ENCODE peak calls at places on chromosomes 12 and 14, in seven cellular contexts. L, C, F, H, E, X and R are unnamed samples.

GRCh38 chr14:99733551-99734405 is 49.7 kb downstream of the CYP46A1 start:
- DNase-seq in L (no peak), C (no peak), F (no peak), H (no peak), E (no peak), X (no peak), R (no peak)

GRCh38 chr14:21096889-21097615 is 1.4 kb downstream of the ZNF219 start:
- DNase-seq in L (no peak), C (no peak), F (no peak), H (no peak), E (no peak), X (no peak), R (no peak)

GRCh38 chr12:53695148-53696138 is 19.6 kb upstream of the ATP5MC2 start:
- DNase-seq in L (peak; percentile 29), C (no peak), F (peak; percentile 52), H (no peak), E (no peak), X (no peak), R (no peak)

GRCh38 chr12:119681953-119682352 is 14.0 kb downstream of the PRKAB1 start:
- DNase-seq in L (no peak), C (no peak), F (peak; percentile 63), H (no peak), E (peak; percentile 43), X (no peak), R (peak; percentile 24)

GRCh38 chr14:28931999-28932398 is 165.4 kb downstream of the FOXG1 start:
- DNase-seq in L (no peak), C (no peak), F (no peak), H (no peak), E (no peak), X (no peak), R (no peak)

GRCh38 chr12:109530301-109530685 is 43.0 kb downstream of the MMAB start:
- DNase-seq in L (no peak), C (no peak), F (no peak), H (no peak), E (no peak), X (no peak), R (no peak)

GRCh38 chr12:51056242-51056641 is 8.1 kb downstream of the LETMD1 start:
- DNase-seq in L (peak; percentile 21), C (no peak), F (no peak), H (no peak), E (no peak), X (no peak), R (no peak)

GRCh38 chr12:27511031-27511722 is 12.8 kb upstream of the PPFIBP1 start:
- DNase-seq in L (no peak), C (no peak), F (no peak), H (no peak), E (no peak), X (no peak), R (no peak)

GRCh38 chr14:86501611-86502010 is 971.7 kb downstream of the FLRT2 start:
- DNase-seq in L (no peak), C (no peak), F (no peak), H (no peak), E (no peak), X (no peak), R (no peak)

GRCh38 chr12:121784460-121784859 is 9.0 kb downstream of the RHOF start:
- DNase-seq in L (peak; percentile 87), C (no peak), F (no peak), H (no peak), E (no peak), X (no peak), R (no peak)

GRCh38 chr14:51953996-51954395 is 35.4 kb upstream of the RTRAF start:
- DNase-seq in L (no peak), C (no peak), F (no peak), H (no peak), E (no peak), X (no peak), R (no peak)

GRCh38 chr12:24822121-24822899 is 126.6 kb downstream of the BCAT1 start:
- DNase-seq in L (no peak), C (peak; percentile 16), F (no peak), H (no peak), E (peak; percentile 52), X (no peak), R (peak; percentile 64)

GRCh38 chr14:75429562-75429961 is 1.7 kb downstream of the JDP2 start:
- DNase-seq in L (no peak), C (no peak), F (no peak), H (no peak), E (no peak), X (no peak), R (no peak)

GRCh38 chr14:105249175-105250007 is 1.1 kb downstream of the BTBD6 start:
- DNase-seq in L (peak; percentile 24), C (no peak), F (no peak), H (no peak), E (no peak), X (no peak), R (no peak)

GRCh38 chr14:28936601-28937000 is 170.0 kb downstream of the FOXG1 start:
- DNase-seq in L (no peak), C (no peak), F (no peak), H (no peak), E (no peak), X (no peak), R (no peak)

GRCh38 chr14:99792551-99793212 is 531 bp upstream of the EML1 start:
- DNase-seq in L (peak; percentile 16), C (no peak), F (no peak), H (no peak), E (peak; percentile 15), X (no peak), R (no peak)

GRCh38 chr12:89883630-89884364 is 175.2 kb upstream of the ATP2B1 start:
- DNase-seq in L (no peak), C (no peak), F (no peak), H (no peak), E (no peak), X (no peak), R (no peak)

DNA sequence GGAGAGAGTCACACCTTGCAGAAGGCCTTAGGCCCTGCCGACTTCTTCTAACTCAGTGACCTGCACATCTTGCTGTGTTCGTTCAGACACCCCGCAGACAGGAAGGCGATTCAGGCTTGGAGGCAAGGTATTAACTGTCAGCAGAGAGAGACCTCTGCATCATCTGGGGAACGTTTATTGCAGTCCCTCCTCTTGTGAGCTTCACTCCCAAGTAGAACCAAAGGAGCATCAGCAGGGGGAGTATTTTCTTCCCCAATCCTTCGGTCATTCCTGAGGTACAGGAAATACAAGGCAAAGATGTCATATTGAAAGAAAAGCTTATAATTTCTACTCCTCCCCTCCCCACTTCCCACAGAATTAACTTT is 217.9 kb downstream of the CRADD start:
- DNase-seq in L (no peak), C (no peak), F (no peak), H (no peak), E (no peak), X (no peak), R (no peak)
- TF ChIP-seq CTCF in L (no peak), C (peak; percentile 24), F (no peak), H (peak; percentile 35), E (no peak), X (no peak), R (no peak)

DNA sequence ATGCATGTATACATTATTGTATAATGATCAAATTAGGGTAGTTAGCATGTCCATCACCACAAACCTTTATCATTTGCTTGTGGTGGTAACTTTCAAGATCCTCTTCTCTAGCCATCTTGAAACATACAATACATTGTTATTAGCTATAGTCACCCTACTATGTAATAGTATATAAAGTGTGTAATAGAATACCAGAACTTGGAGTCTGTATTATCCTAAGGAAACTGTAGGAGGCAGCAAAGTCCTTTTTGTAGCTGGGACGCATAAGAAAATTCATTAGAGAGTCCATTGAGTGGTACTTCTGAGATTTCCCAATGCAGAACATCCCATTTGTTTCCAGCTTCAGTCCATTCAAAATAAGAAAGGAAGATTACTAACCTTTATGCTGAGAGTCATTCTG is 325.9 kb upstream of the LRFN5 start:
- DNase-seq in L (peak; percentile 4), C (no peak), F (no peak), H (no peak), E (no peak), X (no peak), R (no peak)
- TF ChIP-seq CTCF in L (no peak), C (no peak), F (no peak), H (no peak), E (no peak), X (no peak), R (no peak)

DNA sequence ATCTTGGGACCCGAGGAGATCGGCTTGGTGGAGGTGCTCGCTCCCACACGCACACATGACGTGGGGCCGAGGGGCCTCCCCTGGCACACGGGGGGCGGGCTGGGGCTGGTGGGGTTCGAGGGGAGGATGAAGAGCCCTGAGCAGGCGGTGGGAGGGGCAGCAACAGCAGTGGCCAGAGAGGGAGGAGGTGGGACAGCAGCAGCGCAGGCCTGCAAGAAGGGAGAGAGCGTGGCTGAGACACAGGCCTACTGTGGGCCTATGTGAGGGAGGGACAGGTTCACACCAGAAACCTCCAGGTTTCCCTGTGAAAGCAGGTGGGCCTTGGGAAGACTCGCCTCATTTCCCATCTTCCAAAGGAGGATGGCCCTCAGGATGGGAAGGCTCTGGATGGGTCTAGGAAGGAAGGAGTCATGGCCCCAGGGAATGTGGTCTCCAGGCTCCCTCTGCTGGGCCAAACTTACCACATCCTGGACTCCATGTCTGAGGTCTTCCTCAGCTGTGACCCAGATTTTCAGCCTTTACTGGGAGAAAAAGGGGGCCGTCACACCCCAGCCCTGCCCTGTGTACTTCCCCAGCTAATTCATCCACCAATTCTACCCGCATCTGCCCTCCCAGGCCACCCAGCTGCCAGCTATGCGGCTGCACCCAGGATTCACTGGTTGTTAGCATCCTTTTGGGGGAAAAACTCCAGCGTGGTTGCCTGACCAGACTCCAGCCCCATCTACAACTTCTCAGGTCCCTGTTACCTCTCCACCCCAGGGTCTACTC is 2.8 kb downstream of the PIANP start:
- DNase-seq in L (peak; percentile 76), C (peak; percentile 15), F (peak; percentile 66), H (no peak), E (no peak), X (no peak), R (no peak)
- TF ChIP-seq CTCF in L (peak; percentile 64), C (peak; percentile 56), F (peak; percentile 19), H (peak; percentile 60), E (peak; percentile 71), X (no peak), R (peak; percentile 59)

GRCh38 chr14:35258420-35258819 is 33.8 kb upstream of the PSMA6 start:
- DNase-seq in L (no peak), C (no peak), F (no peak), H (no peak), E (no peak), X (no peak), R (no peak)

GRCh38 chr14:35250319-35250718 is 41.9 kb upstream of the PSMA6 start:
- DNase-seq in L (no peak), C (no peak), F (no peak), H (no peak), E (no peak), X (no peak), R (no peak)

GRCh38 chr14:35252485-35252884 is 39.7 kb upstream of the PSMA6 start:
- DNase-seq in L (no peak), C (no peak), F (no peak), H (no peak), E (no peak), X (no peak), R (no peak)

GRCh38 chr14:35257809-35258208 is 34.4 kb upstream of the PSMA6 start:
- DNase-seq in L (no peak), C (no peak), F (no peak), H (no peak), E (no peak), X (no peak), R (no peak)

DNA sequence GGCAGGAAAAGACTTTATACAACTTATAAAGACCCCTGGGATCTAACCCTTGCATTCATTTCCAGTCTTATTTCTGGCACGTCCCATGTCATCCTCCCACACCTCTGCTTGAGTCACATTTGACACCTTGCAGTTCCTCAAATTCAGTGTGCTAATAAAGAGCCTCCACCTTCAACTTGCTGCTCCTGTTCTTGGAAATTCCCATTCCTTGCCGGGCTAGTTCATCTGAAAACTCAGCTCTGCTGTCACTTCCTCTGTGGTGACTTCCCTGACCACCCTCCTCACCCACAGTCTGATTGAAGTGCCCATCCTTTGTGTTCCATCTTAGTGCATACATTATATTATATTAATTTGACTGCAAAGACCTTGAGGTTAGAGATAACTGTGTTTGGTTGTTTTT is 37.4 kb upstream of the PSMA6 start:
- DNase-seq in L (no peak), C (no peak), F (peak; percentile 38), H (no peak), E (peak; percentile 31), X (no peak), R (peak; percentile 36)
- TF ChIP-seq CTCF in L (no peak), C (no peak), F (no peak), H (no peak), E (no peak), X (no peak), R (no peak)